ENCODE peak calls at places on chromosomes 16 and 17, in eight cellular contexts. F is adrenal gland, Z is heart right ventricle, V is psoas muscle, O is sigmoid colon, Y is RWPE1, J is upper lobe of right lung, S is activated B cell treated with CpG ODN at 0.5 μM for 24 hours. R is an unnamed sample.

GRCh38 chr17:79818026-79818758 is 21.0 kb downstream of the CBX4 start:
- DNase-seq in S (no peak), Z (no peak), J (no peak), O (no peak), V (no peak), F (no peak), Y (no peak), R (no peak)

GRCh38 chr17:3695723-3696411 is at the start of gene P2RX5:
- DNase-seq in O (no peak), V (peak; percentile 63), J (no peak), S (peak; percentile 66), Z (no peak), F (peak; percentile 23), Y (no peak), R (no peak)

GRCh38 chr16:64626771-64627170 is 495.1 kb downstream of the CDH11 start:
- DNase-seq in Y (no peak), F (no peak), Z (no peak), O (no peak), V (no peak), J (no peak), S (no peak), R (no peak)

GRCh38 chr17:19362293-19363113 is at the start of gene B9D1:
- DNase-seq in Z (peak; percentile 89), O (peak; percentile 97), S (peak; percentile 85), J (peak; percentile 96), V (peak; percentile 91), F (peak; percentile 95), Y (peak; percentile 97), R (peak; percentile 57)

GRCh38 chr17:62307196-62307595 is 73.2 kb upstream of the EFCAB3 start:
- DNase-seq in S (no peak), V (no peak), O (no peak), J (no peak), Y (no peak), Z (no peak), F (no peak), R (no peak)

GRCh38 chr17:8946476-8946875 is 19.0 kb downstream of the PIK3R5 start:
- DNase-seq in O (no peak), Y (no peak), Z (no peak), J (no peak), S (no peak), V (no peak), F (no peak), R (no peak)

GRCh38 chr17:63714550-63715277 is 14.8 kb upstream of the LIMD2 start:
- DNase-seq in F (peak; percentile 71), Z (no peak), V (no peak), J (peak; percentile 15), S (no peak), O (no peak), Y (no peak), R (no peak)

GRCh38 chr17:32525116-32525515 is 38.3 kb downstream of the CDK5R1 start:
- DNase-seq in Y (no peak), Z (no peak), J (no peak), S (no peak), O (no peak), V (no peak), F (no peak), R (no peak)

GRCh38 chr16:1792836-1793577 is 498 bp downstream of the IGFALS start:
- DNase-seq in J (peak; percentile 66), S (no peak), F (no peak), O (no peak), Z (peak; percentile 2), V (peak; percentile 16), Y (no peak), R (no peak)

GRCh38 chr17:65261682-65262636 is 124.8 kb downstream of the RGS9 start:
- DNase-seq in V (no peak), J (no peak), Z (no peak), F (no peak), Y (no peak), O (no peak), S (no peak), R (no peak)

GRCh38 chr17:81140695-81141094 is 24.6 kb upstream of the PVALEF start:
- DNase-seq in O (no peak), Z (no peak), V (no peak), F (no peak), J (no peak), S (no peak), Y (no peak), R (no peak)

GRCh38 chr17:27413295-27413694 is 43.0 kb upstream of the KSR1 start:
- DNase-seq in Y (no peak), O (no peak), F (no peak), Z (no peak), S (no peak), J (no peak), V (no peak), R (no peak)

GRCh38 chr17:27408891-27409290 is 47.4 kb upstream of the KSR1 start:
- DNase-seq in F (no peak), S (no peak), V (no peak), O (no peak), Z (no peak), J (no peak), Y (peak; percentile 13), R (no peak)

GRCh38 chr17:27403480-27404005 is 52.7 kb upstream of the KSR1 start:
- DNase-seq in F (peak; percentile 17), S (no peak), Z (no peak), J (no peak), Y (no peak), O (no peak), V (no peak), R (no peak)

GRCh38 chr17:27402943-27403342 is 53.3 kb upstream of the KSR1 start:
- DNase-seq in O (no peak), F (no peak), S (no peak), Y (no peak), V (no peak), J (no peak), Z (no peak), R (no peak)

DNA sequence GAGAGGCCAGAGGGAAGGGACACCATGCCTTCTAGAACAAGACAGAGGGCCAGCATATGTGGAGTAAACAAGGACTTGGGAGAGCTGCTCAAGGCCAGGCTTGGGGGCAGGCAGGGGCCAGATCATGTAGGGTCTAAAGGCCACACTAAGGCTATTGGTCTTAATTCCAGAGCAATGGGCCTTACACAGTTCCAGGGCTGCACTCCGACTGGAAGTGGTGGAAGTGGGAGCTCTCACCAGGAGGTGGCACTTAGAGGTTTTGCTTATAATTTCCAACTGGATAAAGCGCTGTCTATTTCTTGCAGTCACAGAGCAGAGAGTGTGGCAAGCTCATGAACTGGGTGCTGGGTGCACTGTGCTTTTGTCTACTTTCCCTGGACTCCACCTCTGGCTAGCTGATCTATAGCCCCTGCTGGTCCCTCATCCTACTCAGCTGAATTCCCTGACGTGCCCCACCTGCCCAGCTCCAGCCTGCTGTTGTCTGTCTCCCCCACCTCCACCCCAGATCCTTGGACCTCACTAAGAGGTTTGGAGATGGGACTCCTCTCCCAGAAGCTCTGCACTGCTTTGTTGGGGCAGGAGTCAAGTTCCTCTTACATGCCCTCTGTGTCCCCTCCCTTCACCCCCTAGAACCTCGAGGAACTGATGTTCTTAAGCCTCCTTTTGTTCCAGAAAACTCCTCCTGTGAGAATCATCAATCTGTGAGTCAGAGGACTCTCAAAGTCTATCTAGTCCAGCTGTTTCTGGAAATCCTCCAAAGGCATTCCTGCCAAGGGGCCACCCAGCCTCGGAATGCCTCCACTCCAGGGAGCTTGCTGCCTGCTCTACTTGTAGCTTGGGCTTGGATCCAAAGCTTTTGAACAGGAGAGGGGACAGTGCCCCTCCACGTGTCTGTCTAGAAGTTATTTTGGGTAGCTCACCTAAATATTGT is 48.1 kb upstream of the KSR1 start:
- DNase-seq in F (peak; percentile 71), Y (peak; percentile 73), V (no peak), O (no peak), Z (no peak), J (no peak), S (no peak), R (no peak)
- TF ChIP-seq CTCF in F (no peak), Y (no peak), V (peak; percentile 5), O (no peak), Z (no peak), J (no peak), S (no peak), R (no peak)

GRCh38 chr16:660132-660458 is 7.8 kb upstream of the RHOT2 start:
- DNase-seq in V (no peak), O (no peak), F (no peak), S (no peak), J (no peak), Z (no peak), Y (no peak), R (no peak)

GRCh38 chr16:659618-660017 is 8.3 kb upstream of the RHOT2 start:
- DNase-seq in V (no peak), F (no peak), J (no peak), O (no peak), S (no peak), Y (no peak), Z (no peak), R (no peak)

GRCh38 chr16:657487-657886 is 8.3 kb downstream of the WDR90 start:
- DNase-seq in F (no peak), J (no peak), V (no peak), Z (no peak), S (no peak), Y (no peak), O (no peak), R (no peak)

GRCh38 chr16:660459-661183 is 7.3 kb upstream of the RHOT2 start:
- DNase-seq in Y (peak; percentile 87), F (peak; percentile 97), Z (peak; percentile 89), S (peak; percentile 61), J (peak; percentile 97), V (peak; percentile 93), O (peak; percentile 96), R (no peak)

DNA sequence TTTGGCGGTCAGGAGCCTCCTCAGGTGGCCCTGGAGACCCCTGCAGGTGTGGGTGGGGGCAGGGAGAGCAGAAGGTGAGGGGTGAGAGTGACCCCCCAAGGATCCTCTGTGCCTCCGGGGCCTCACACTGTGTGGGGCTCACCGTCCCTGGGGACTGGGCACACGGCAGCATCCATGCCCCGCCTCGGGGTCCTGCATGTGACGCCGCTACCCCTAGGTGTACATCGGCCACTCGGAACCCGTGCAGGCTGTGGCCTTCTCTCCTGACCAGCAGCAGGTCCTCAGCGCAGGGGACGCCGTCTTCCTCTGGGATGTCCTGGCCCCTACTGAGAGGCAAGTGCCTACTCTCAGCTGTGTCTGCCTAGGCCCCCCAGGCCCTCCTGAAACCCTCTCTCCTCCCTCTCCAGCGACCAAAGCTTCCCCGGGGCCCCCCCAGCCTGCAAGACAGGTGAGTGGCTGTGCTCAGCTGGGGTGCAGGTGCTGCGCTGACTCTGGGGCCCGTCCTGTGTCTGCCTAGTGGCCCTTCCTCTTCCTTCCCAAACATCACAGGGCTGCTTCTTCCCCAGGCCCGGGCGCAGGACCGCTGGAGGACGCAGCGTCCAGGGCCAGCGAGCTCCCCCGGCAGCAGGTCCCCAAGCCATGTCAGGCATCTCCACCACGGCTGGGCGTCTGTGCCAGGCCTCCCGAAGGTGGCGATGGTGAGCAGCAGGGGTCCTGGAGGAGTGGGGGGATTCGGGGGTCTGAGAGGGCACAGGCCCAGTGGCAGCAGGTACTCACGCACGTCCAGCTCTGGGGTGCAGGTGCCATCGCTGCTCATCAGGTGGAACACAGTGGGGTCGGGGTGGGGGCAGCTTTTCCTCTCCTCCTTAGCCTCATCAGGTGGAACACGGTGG is 9.0 kb upstream of the RHOT2 start:
- DNase-seq in V (no peak), Y (no peak), F (no peak), S (no peak), J (no peak), O (no peak), Z (no peak), R (no peak)
- TF ChIP-seq CTCF in V (no peak), Y (no peak), F (no peak), S (no peak), J (no peak), O (no peak), Z (no peak), R (no peak)

GRCh38 chr16:6146874-6147425 is 1049.4 kb upstream of the EEF2KMT start:
- DNase-seq in V (no peak), F (no peak), Z (no peak), O (no peak), Y (no peak), S (no peak), J (no peak), R (no peak)
- TF ChIP-seq CTCF in V (no peak), F (no peak), Z (no peak), O (no peak), Y (no peak), S (no peak), J (no peak), R (peak; percentile 42)

GRCh38 chr17:42028791-42029127 is 8.9 kb downstream of the NKIRAS2 start:
- DNase-seq in V (no peak), O (no peak), F (no peak), Z (no peak), S (no peak), J (no peak), Y (no peak), R (no peak)
- TF ChIP-seq CTCF in V (no peak), O (no peak), F (no peak), Z (no peak), S (no peak), J (no peak), Y (no peak), R (no peak)